ENCODE peak calls at places on chromosomes 12 and 14, in six cellular contexts. S, O, V, N, A and E are unnamed samples.

GRCh38 chr12:104360157-104360556 is 56.6 kb downstream of the EID3 start:
- DNase-seq in N (no peak), V (no peak), O (no peak), A (no peak), S (no peak), E (no peak)

GRCh38 chr12:128684357-128684756 is 139.4 kb downstream of the SLC15A4 start:
- DNase-seq in A (no peak), O (no peak), N (no peak), V (no peak), S (no peak), E (no peak)

GRCh38 chr12:81759215-81759991 is at the start of gene PPFIA2:
- DNase-seq in V (no peak), O (peak; percentile 17), A (no peak), N (peak; percentile 30), S (peak; percentile 52), E (peak; percentile 78)

GRCh38 chr12:10220398-10221077 is 7.9 kb downstream of the GABARAPL1 start:
- DNase-seq in N (no peak), S (peak; percentile 90), O (no peak), V (no peak), A (no peak), E (no peak)

GRCh38 chr12:32583535-32583934 is 95.6 kb upstream of the DNM1L start:
- DNase-seq in V (peak; percentile 27), N (no peak), O (no peak), A (no peak), S (no peak), E (no peak)

GRCh38 chr12:46386360-46386867 is 13.8 kb upstream of the SLC38A2 start:
- DNase-seq in O (no peak), S (no peak), V (no peak), N (no peak), A (no peak), E (no peak)

GRCh38 chr14:61469771-61470170 is 148.4 kb downstream of the PRKCH start:
- DNase-seq in V (no peak), N (no peak), O (no peak), S (no peak), A (no peak), E (peak; percentile 32)

GRCh38 chr14:68583527-68584275 is 209.2 kb downstream of the ZFP36L1 start:
- DNase-seq in S (peak; percentile 86), V (no peak), O (no peak), A (no peak), N (no peak), E (no peak)

GRCh38 chr14:55201219-55202096 is 10.1 kb upstream of the DLGAP5 start:
- DNase-seq in N (no peak), O (no peak), S (no peak), A (peak; percentile 8), V (no peak), E (no peak)

GRCh38 chr12:114679452-114679875 is 4.5 kb downstream of the TBX3 start:
- DNase-seq in N (no peak), S (no peak), O (no peak), V (no peak), A (no peak), E (no peak)

GRCh38 chr12:2183556-2184541 is 131.1 kb downstream of the CACNA1C start:
- DNase-seq in S (no peak), A (no peak), N (no peak), V (no peak), O (no peak), E (no peak)

GRCh38 chr12:120783197-120783596 is 57.6 kb downstream of the ACADS start:
- DNase-seq in V (peak; percentile 59), O (no peak), N (no peak), A (no peak), S (no peak), E (no peak)

GRCh38 chr12:57816001-57816854 is 2.3 kb downstream of the AVIL start:
- DNase-seq in A (no peak), V (no peak), S (no peak), O (no peak), N (no peak), E (no peak)

GRCh38 chr12:40801082-40801481 is 108.8 kb downstream of the CNTN1 start:
- DNase-seq in S (no peak), N (no peak), A (no peak), V (no peak), O (no peak), E (no peak)

GRCh38 chr14:89283327-89284060 is 133.5 kb downstream of the FOXN3 start:
- DNase-seq in S (no peak), A (no peak), V (no peak), N (no peak), O (no peak), E (no peak)